ENCODE peak calls at places on chromosomes 6 and 20, in five cellular contexts. N is tibial artery, C is endothelial cell of umbilical vein, L is tibial nerve, E is lower leg skin. R is an unnamed sample.

GRCh38 chr6:39934060-39934757 is at the start of gene MOCS1:
- DNase-seq in N (peak), C (peak), L (peak), E (peak), R (peak)

GRCh38 chr6:158290659-158291058 is 21.6 kb upstream of the TULP4 start:
- DNase-seq in N (no peak), C (no peak), L (no peak), E (no peak), R (no peak)

GRCh38 chr20:34824861-34825529 is 456 bp downstream of the NCOA6 start:
- DNase-seq in N (peak), C (peak), L (peak), E (peak), R (peak)

GRCh38 chr20:23118144-23118543 is 32.0 kb upstream of the CD93 start:
- DNase-seq in N (no peak), C (no peak), L (no peak), E (no peak), R (no peak)

GRCh38 chr6:53492860-53493634 is 51.9 kb downstream of the GCLC start:
- DNase-seq in N (no peak), C (peak), L (peak), E (no peak), R (peak)

GRCh38 chr20:5168582-5169396 is 42.0 kb downstream of the CDS2 start:
- DNase-seq in N (no peak), C (peak), L (no peak), E (no peak), R (peak)

GRCh38 chr20:58899518-58899917 is 47.0 kb downstream of the GNAS start:
- DNase-seq in N (no peak), C (no peak), L (no peak), E (no peak), R (no peak)

GRCh38 chr6:91181416-91181815 is 594.5 kb upstream of the MAP3K7 start:
- DNase-seq in N (no peak), C (no peak), L (no peak), E (no peak), R (no peak)

GRCh38 chr6:100538086-100538485 is 73.4 kb upstream of the SIM1 start:
- DNase-seq in N (no peak), C (peak), L (no peak), E (no peak), R (no peak)

GRCh38 chr20:25574411-25574810 is 10.9 kb downstream of the NINL start:
- DNase-seq in N (no peak), C (peak), L (no peak), E (no peak), R (peak)

GRCh38 chr20:53077373-53078205 is 105.4 kb downstream of the TSHZ2 start:
- DNase-seq in N (peak), C (peak), L (peak), E (peak), R (peak)

GRCh38 chr20:57950764-57951163 is 240.9 kb upstream of the PMEPA1 start:
- DNase-seq in N (no peak), C (no peak), L (no peak), E (no peak), R (no peak)

GRCh38 chr20:24654425-24654824 is 185.0 kb downstream of the SYNDIG1 start:
- DNase-seq in N (no peak), C (no peak), L (no peak), E (no peak), R (no peak)

GRCh38 chr20:53244711-53245110 is 272.6 kb downstream of the TSHZ2 start:
- DNase-seq in N (no peak), C (no peak), L (no peak), E (no peak), R (no peak)

GRCh38 chr6:156718647-156719394 is 58.4 kb upstream of the ARID1B start:
- DNase-seq in N (peak), C (no peak), L (no peak), E (peak), R (peak)

GRCh38 chr6:13836170-13836569 is 21.8 kb upstream of the MCUR1 start:
- DNase-seq in N (no peak), C (no peak), L (no peak), E (no peak), R (no peak)

GRCh38 chr20:57400821-57401564 is 9.8 kb downstream of the RBM38 start:
- DNase-seq in N (no peak), C (no peak), L (no peak), E (no peak), R (no peak)

GRCh38 chr6:32118782-32119628 is 9.0 kb downstream of the ATF6B start:
- DNase-seq in N (peak), C (peak), L (peak), E (peak), R (peak)

GRCh38 chr6:147579667-147580066 is 71.2 kb downstream of the SAMD5 start:
- DNase-seq in N (no peak), C (no peak), L (no peak), E (no peak), R (peak)

GRCh38 chr20:39070484-39071231 is 108.5 kb downstream of the DHX35 start:
- DNase-seq in N (no peak), C (peak), L (no peak), E (no peak), R (peak)

GRCh38 chr6:46734867-46735719 is at the start of gene PLA2G7:
- DNase-seq in N (no peak), C (no peak), L (no peak), E (no peak), R (peak)

GRCh38 chr20:20462185-20462584 is 94.3 kb downstream of the INSM1 start:
- DNase-seq in N (no peak), C (no peak), L (no peak), E (no peak), R (no peak)

GRCh38 chr20:5073154-5074049 is 46.4 kb downstream of the PCNA start:
- DNase-seq in N (peak), C (peak), L (peak), E (peak), R (peak)

GRCh38 chr20:2690213-2690612 is 2.4 kb upstream of the EBF4 start:
- DNase-seq in N (no peak), C (no peak), L (no peak), E (no peak), R (no peak)

GRCh38 chr20:2687514-2687913 is 5.1 kb upstream of the EBF4 start:
- DNase-seq in N (no peak), C (no peak), L (no peak), E (no peak), R (no peak)

GRCh38 chr20:2690718-2691117 is 1.9 kb upstream of the EBF4 start:
- DNase-seq in N (no peak), C (no peak), L (no peak), E (no peak), R (no peak)

GRCh38 chr20:2691127-2691526 is 1.5 kb upstream of the EBF4 start:
- DNase-seq in N (no peak), C (no peak), L (no peak), E (no peak), R (no peak)

DNA sequence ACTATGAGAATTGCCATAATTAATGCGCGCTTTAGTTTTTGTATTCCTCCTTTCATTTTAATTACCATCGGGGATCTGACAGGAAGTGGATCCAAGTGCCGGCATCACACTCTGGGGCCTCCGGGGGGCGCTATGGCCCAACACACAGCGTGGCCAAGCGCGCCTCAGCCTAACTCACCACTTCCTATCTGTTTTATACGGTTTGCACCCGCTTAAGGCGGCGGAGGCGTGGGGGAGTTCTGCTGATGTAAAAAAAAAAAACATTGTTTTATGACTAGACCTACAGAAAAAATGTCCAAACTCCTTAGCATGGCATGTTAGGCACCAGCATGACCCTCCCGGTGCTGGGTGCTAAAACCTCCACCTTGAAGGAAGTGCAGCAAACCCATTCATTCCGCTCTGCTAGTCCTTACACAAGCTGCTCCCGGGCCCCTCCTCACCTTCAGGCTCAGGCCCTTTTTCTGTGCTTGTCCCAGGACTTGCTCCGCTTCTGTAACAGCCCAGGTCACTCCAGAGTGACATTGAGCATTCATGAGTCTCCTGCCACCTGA is 4.5 kb upstream of the EBF4 start:
- DNase-seq in N (no peak), C (peak), L (peak), E (no peak), R (peak)
- TF ChIP-seq CTCF in N (peak), C (peak), L (no peak), E (no peak), R (peak)

GRCh38 chr6:145445674-145446073 is 289.6 kb downstream of the EPM2A start:
- DNase-seq in N (no peak), C (no peak), L (no peak), E (no peak), R (no peak)

DNA sequence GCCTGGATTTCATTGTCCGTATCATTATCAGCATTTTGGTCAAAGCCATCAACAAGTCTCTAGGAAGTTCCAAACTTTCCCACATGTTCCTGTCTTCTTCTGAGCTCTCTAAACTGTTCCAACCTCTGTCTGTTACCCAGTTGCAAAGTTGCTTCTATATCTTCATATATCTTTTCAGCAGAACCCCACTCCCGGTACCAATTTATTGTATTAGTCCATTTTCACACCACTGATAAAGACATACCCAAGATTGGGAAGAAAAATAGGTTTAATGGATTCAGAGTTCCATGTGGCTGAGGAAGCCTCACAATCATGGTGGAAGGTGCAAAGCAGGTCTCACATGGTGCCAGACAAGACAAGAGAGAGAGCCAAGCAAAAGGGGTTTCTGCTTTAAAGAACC is 293.2 kb downstream of the EPM2A start:
- DNase-seq in N (no peak), C (no peak), L (no peak), E (no peak), R (no peak)
- H3K4me3 ChIP-seq in N (no peak), C (no peak), L (no peak), E (no peak), R (no peak)

GRCh38 chr20:46551508-46552280 is 1.2 kb upstream of the OCSTAMP start:
- DNase-seq in N (no peak), C (no peak), L (no peak), E (no peak), R (no peak)

GRCh38 chr20:46548688-46549087 is 1.8 kb downstream of the OCSTAMP start:
- DNase-seq in N (no peak), C (no peak), L (no peak), E (no peak), R (no peak)

GRCh38 chr20:46547995-46548394 is 2.5 kb downstream of the OCSTAMP start:
- DNase-seq in N (no peak), C (no peak), L (no peak), E (no peak), R (no peak)

GRCh38 chr20:46550441-46550840 is at the start of gene OCSTAMP:
- DNase-seq in N (no peak), C (no peak), L (no peak), E (no peak), R (no peak)

GRCh38 chr20:46549188-46549967 is 1.1 kb downstream of the OCSTAMP start:
- DNase-seq in N (no peak), C (no peak), L (no peak), E (no peak), R (no peak)
- TF ChIP-seq CTCF in N (no peak), C (no peak), L (no peak), E (no peak), R (no peak)

GRCh38 chr20:37522258-37523011 is 1.4 kb downstream of the NNAT start:
- DNase-seq in N (no peak), C (peak), L (no peak), E (peak), R (peak)

GRCh38 chr20:37519508-37520416 is 1.3 kb upstream of the NNAT start:
- DNase-seq in N (no peak), C (peak), L (no peak), E (no peak), R (no peak)

GRCh38 chr20:37521091-37521771 is at the start of gene NNAT:
- DNase-seq in N (no peak), C (no peak), L (no peak), E (no peak), R (no peak)

GRCh38 chr20:37518606-37519507 is 2.2 kb upstream of the NNAT start:
- DNase-seq in N (peak), C (peak), L (no peak), E (no peak), R (no peak)

DNA sequence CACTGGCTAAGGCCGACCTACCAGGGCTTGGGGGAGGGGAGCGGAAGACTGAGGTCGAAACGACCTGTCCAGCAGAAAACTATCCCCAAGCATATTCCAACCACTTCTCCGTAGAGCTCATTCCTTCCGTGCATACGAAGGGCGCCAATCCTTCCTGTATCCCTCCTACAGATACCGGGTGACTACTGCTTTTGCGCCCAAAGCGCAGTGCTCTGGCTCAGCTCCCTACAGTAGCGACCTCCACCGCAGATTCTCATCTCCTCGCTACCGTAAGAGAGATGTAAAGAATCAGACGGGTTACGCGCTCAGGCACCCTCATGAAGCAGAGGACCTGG is 666 bp upstream of the NNAT start:
- DNase-seq in N (no peak), C (no peak), L (no peak), E (no peak), R (no peak)
- H3K4me3 ChIP-seq in N (no peak), C (no peak), L (no peak), E (no peak), R (no peak)

DNA sequence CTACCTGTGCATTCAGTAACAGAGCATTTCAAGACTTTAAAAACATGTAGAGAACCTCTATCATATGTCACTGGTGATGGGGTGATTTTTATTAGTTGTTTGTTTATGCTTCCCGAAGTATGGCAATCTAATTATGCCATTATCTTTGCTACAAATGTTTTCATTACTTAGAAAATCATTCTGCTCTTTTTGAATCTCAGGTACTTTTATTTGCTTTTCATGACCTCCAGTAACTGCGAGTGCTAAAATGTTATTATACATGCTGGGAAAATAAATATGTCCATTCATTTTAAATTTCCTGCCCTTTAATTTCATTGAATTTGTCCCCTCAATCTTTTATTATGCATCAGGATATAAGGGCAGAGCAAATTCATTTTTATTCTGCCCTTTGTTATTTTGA is 515.7 kb downstream of the NKAIN2 start:
- DNase-seq in N (no peak), C (no peak), L (no peak), E (no peak), R (no peak)
- TF ChIP-seq CTCF in N (no peak), C (no peak), L (no peak), E (no peak), R (no peak)

GRCh38 chr6:109031416-109031815 is 63.2 kb downstream of the SESN1 start:
- DNase-seq in N (no peak), C (no peak), L (no peak), E (no peak), R (no peak)
- H3K4me3 ChIP-seq in N (no peak), C (no peak), L (no peak), E (no peak), R (no peak)

DNA sequence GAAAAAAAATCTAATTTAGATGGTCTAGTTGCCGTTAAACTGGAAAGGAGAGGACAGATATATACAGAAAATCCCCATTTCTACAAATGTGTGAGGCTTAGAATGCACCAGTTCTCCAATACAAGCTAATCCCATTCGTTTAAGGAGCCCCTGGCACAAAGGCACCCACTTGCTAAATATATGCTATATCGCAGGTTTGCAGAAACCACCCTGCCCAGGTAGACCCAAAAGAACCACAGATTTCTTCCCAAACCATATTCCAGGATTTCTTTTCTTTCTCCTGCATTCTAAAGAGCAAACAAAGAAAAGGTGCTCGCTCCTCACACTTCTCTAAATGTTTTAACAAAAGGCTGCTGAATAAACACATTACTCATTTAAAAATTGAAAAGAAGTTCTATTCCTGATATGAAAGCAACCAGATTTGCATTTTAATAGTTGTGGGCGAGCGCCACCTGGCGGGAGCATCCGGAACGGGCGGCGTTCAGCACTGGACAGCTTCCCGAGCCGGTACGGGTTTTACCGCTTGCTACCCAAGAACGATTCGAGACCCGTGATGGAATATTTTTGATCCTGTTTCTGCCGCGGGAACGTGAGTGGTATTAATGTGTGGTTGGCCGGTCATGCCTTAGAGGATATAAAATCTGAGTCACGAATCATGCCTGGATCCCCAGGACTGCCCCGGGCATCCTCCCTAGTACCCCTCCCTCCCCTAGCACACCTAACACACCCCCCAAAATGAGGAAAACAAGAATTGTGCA is 2.1 kb downstream of the PTPRT start:
- DNase-seq in N (peak), C (peak), L (peak), E (peak), R (peak)
- TF ChIP-seq CTCF in N (peak), C (peak), L (peak), E (peak), R (peak)